ENCODE peak calls at places on chromosomes 6 and 20, in four cellular contexts. I is NCI-H748 treated with DMSO at 0.1 percent for 48 hours, Y is caudate nucleus, U is body of pancreas. W is an unnamed sample.

GRCh38 chr20:63248835-63249591 is 5.2 kb downstream of the NKAIN4 start:
- DNase-seq in U (no peak), Y (no peak), I (no peak), W (no peak)

GRCh38 chr6:82348130-82348529 is 15.5 kb upstream of the TPBG start:
- DNase-seq in Y (no peak), I (no peak), U (no peak), W (no peak)

GRCh38 chr6:44470106-44470446 is 82.6 kb downstream of the CDC5L start:
- DNase-seq in U (peak), I (peak), Y (no peak), W (peak)

GRCh38 chr6:8170245-8170644 is 67.9 kb upstream of the EEF1E1 start:
- DNase-seq in U (no peak), I (no peak), Y (no peak), W (no peak)

GRCh38 chr20:50020283-50020682 is 37.5 kb downstream of the SNAI1 start:
- DNase-seq in U (no peak), I (no peak), Y (no peak), W (no peak)

GRCh38 chr6:13261464-13261994 is 66.8 kb downstream of the TBC1D7 start:
- DNase-seq in I (no peak), Y (no peak), U (no peak), W (no peak)

GRCh38 chr6:118744261-118744941 is 93.0 kb upstream of the CEP85L start:
- DNase-seq in I (no peak), U (no peak), Y (no peak), W (no peak)

GRCh38 chr6:143629104-143630080 is 48.4 kb upstream of the PHACTR2 start:
- DNase-seq in Y (no peak), I (no peak), U (no peak), W (no peak)

GRCh38 chr6:57284056-57284455 is 33.4 kb upstream of the PRIM2 start:
- DNase-seq in U (no peak), I (no peak), Y (no peak), W (no peak)

GRCh38 chr6:135950709-135951108 is 99.2 kb downstream of the PDE7B start:
- DNase-seq in Y (no peak), I (no peak), U (no peak), W (no peak)

GRCh38 chr6:135086414-135086764 is 31.8 kb upstream of the HBS1L start:
- DNase-seq in Y (no peak), I (no peak), U (no peak), W (no peak)

GRCh38 chr6:146543211-146543939 is at the start of gene RAB32:
- DNase-seq in Y (peak), U (peak), I (no peak), W (no peak)

GRCh38 chr6:12034831-12035230 is 22.7 kb downstream of the HIVEP1 start:
- DNase-seq in Y (no peak), U (no peak), I (no peak), W (no peak)

GRCh38 chr6:11218827-11219826 is 13.3 kb downstream of the NEDD9 start:
- DNase-seq in I (no peak), Y (no peak), U (peak), W (no peak)

GRCh38 chr6:52532457-52532856 is 44.4 kb downstream of the TRAM2 start:
- DNase-seq in Y (no peak), U (no peak), I (no peak), W (no peak)

GRCh38 chr6:34334796-34335416 is 57.6 kb downstream of the NUDT3 start:
- DNase-seq in U (no peak), I (no peak), Y (no peak), W (no peak)

GRCh38 chr6:143804835-143805239 is 38.3 kb upstream of the LTV1 start:
- DNase-seq in Y (no peak), U (no peak), I (no peak), W (no peak)

GRCh38 chr6:151577257-151577656 is 83.4 kb downstream of the CCDC170 start:
- DNase-seq in I (no peak), Y (no peak), U (no peak), W (no peak)

GRCh38 chr6:51684603-51685002 is 402.8 kb downstream of the PKHD1 start:
- DNase-seq in Y (no peak), U (no peak), I (no peak), W (no peak)

GRCh38 chr6:56399672-56400263 is 152.4 kb upstream of the COL21A1 start:
- DNase-seq in U (peak), I (peak), Y (no peak), W (peak)

GRCh38 chr6:56293756-56294155 is 46.4 kb upstream of the COL21A1 start:
- DNase-seq in I (no peak), U (no peak), Y (no peak), W (no peak)

GRCh38 chr6:134352786-134353480 is 35.0 kb upstream of the SGK1 start:
- DNase-seq in I (no peak), Y (no peak), U (no peak), W (no peak)

GRCh38 chr6:115287467-115287866 is 773.2 kb downstream of the FRK start:
- DNase-seq in U (no peak), I (no peak), Y (no peak), W (no peak)

GRCh38 chr20:14142171-14142570 is 146.9 kb downstream of the MACROD2 start:
- DNase-seq in U (peak), I (peak), Y (no peak), W (peak)

GRCh38 chr6:133999305-133999704 is 46.3 kb downstream of the TBPL1 start:
- DNase-seq in Y (no peak), I (no peak), U (no peak), W (no peak)

GRCh38 chr6:161139766-161140553 is 133.9 kb downstream of the AGPAT4 start:
- DNase-seq in Y (no peak), I (peak), U (no peak), W (no peak)